ENCODE peak calls at places on chromosome 15, in ten cellular contexts. X is thyroid gland, O is ovary, S is tibial nerve, Y is sigmoid colon, L is suprapubic skin, H is stomach, U is uterus, E is IMR-90, K is heart left ventricle. Z is an unnamed sample.

GRCh38 chr15:60720493-60721231 is 241.7 kb upstream of the ICE2 start:
- DNase-seq in K (no peak), L (no peak), S (no peak), H (no peak), Y (no peak), E (no peak), U (no peak), O (no peak), X (no peak), Z (no peak)

GRCh38 chr15:32898414-32898813 is 180.6 kb downstream of the GREM1 start:
- DNase-seq in H (no peak), X (no peak), Y (no peak), S (no peak), U (no peak), K (no peak), O (no peak), E (no peak), L (no peak), Z (no peak)

GRCh38 chr15:93319121-93319814 is 230.3 kb upstream of the RGMA start:
- DNase-seq in Y (no peak), K (no peak), E (no peak), S (no peak), L (no peak), H (no peak), O (no peak), U (no peak), X (no peak), Z (no peak)

GRCh38 chr15:68328485-68328884 is 50.9 kb downstream of the FEM1B start:
- DNase-seq in X (no peak), K (no peak), Y (no peak), L (no peak), H (no peak), S (no peak), O (no peak), U (no peak), E (no peak), Z (no peak)

GRCh38 chr15:100930306-100930848 is 11.2 kb downstream of the LRRK1 start:
- DNase-seq in K (no peak), O (no peak), L (no peak), Y (no peak), S (no peak), E (no peak), X (no peak), H (no peak), U (no peak), Z (no peak)

GRCh38 chr15:85331666-85332261 is 48.6 kb upstream of the AKAP13 start:
- DNase-seq in X (no peak), H (no peak), L (no peak), S (no peak), E (no peak), Y (no peak), U (no peak), K (no peak), O (no peak), Z (no peak)

GRCh38 chr15:69557340-69558137 is 104.9 kb downstream of the RPLP1 start:
- DNase-seq in O (no peak), H (peak; percentile 37), E (peak; percentile 94), Y (no peak), L (no peak), K (no peak), S (no peak), U (no peak), X (peak; percentile 37), Z (no peak)

GRCh38 chr15:53910236-53910849 is 67.9 kb upstream of the UNC13C start:
- DNase-seq in H (peak; percentile 66), K (no peak), X (peak; percentile 59), O (no peak), S (no peak), E (no peak), U (no peak), L (no peak), Y (no peak), Z (no peak)

GRCh38 chr15:95440712-95441111 is 889.8 kb upstream of the NR2F2 start:
- DNase-seq in H (no peak), Y (no peak), K (peak; percentile 45), U (no peak), L (no peak), S (no peak), X (peak; percentile 5), O (no peak), E (peak; percentile 8), Z (no peak)

GRCh38 chr15:27324871-27325270 is 353.9 kb downstream of the GABRG3 start:
- DNase-seq in S (no peak), H (no peak), Y (no peak), L (no peak), K (no peak), E (no peak), X (peak; percentile 44), O (no peak), U (no peak), Z (no peak)

GRCh38 chr15:68197170-68197492 is 8.0 kb downstream of the CALML4 start:
- DNase-seq in L (no peak), X (no peak), S (no peak), Y (no peak), H (no peak), U (no peak), K (no peak), E (no peak), O (no peak), Z (no peak)

GRCh38 chr15:78282324-78282723 is 17.1 kb downstream of the SKIC8 start:
- DNase-seq in S (no peak), E (peak; percentile 80), K (no peak), H (no peak), O (no peak), L (no peak), Y (no peak), X (no peak), U (no peak), Z (no peak)

GRCh38 chr15:41892621-41893421 is 1.0 kb downstream of the SPTBN5 start:
- DNase-seq in S (no peak), E (no peak), X (peak; percentile 99), H (peak; percentile 92), U (no peak), Y (no peak), L (peak; percentile 66), O (no peak), K (no peak), Z (peak; percentile 56)

GRCh38 chr15:65869127-65869953 is at the start of gene RAB11A:
- DNase-seq in L (peak; percentile 97), K (peak; percentile 98), E (peak; percentile 96), H (peak; percentile 96), U (peak; percentile 95), O (peak; percentile 96), Y (peak; percentile 98), X (peak; percentile 95), S (peak; percentile 86), Z (peak; percentile 98)

DNA sequence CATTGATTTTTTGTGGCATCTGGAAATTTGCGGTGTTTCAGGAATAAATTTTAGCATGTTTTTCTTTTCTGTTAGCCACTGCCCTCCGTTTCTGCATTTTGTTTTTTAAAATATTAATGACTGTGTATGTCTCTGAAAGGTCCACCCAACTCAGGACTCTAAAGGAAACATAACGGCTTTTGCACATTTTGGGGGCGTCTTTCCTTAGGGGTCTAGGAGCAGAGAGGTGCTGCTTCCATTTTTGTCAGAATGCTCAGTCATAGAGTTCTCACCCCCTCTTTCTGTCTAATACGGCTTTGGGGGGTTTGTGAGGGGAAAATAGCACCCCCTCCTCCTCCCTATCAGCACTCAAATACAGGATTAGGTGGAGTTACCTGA is 219.4 kb downstream of the MEIS2 start:
- DNase-seq in O (no peak), H (no peak), S (no peak), U (no peak), X (no peak), Y (no peak), E (no peak), L (no peak), K (no peak), Z (no peak)
- TF ChIP-seq CTCF in O (no peak), H (no peak), S (no peak), U (no peak), X (no peak), Y (no peak), E (no peak), L (no peak), K (no peak), Z (no peak)

GRCh38 chr15:79901958-79902357 is 5.1 kb upstream of the MTHFS start:
- DNase-seq in H (no peak), Y (no peak), O (no peak), X (no peak), K (no peak), E (no peak), L (no peak), S (no peak), U (no peak), Z (no peak)
- TF ChIP-seq POLR2A in H (no peak), Y (no peak), O (no peak), X (no peak), K (no peak), E (no peak), L (no peak), S (no peak), U (no peak), Z (no peak)

DNA sequence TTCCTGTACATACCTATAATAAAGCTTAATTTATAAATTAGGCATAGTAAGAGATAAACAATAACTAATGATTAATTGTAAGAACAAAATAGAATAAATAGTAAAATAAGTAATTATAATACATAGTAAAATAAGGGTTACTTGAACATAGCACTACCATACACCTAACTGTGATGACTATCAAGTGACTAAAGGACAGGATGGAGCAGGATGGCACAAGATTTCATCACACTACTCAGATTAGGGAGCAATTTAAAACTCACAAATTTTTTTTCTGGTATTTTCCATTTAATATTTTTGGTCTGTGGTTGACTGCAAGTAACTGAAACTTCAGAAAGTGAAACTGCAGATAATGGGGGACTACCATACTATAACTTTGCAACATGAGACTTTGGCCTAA is 14.8 kb downstream of the RFX7 start:
- DNase-seq in U (no peak), X (no peak), E (no peak), Y (no peak), O (no peak), S (no peak), L (no peak), K (no peak), H (no peak), Z (no peak)
- H3K9me3 ChIP-seq in U (no peaks in the 10 kb centered on the region), X (no peaks in the 10 kb centered on the region), E (peaks cover 16% of the 10 kb centered on the region), Y (peaks cover 2% of the 10 kb centered on the region), O (peaks cover 7% of the 10 kb centered on the region), S (no peaks in the 10 kb centered on the region), L (peaks cover 5% of the 10 kb centered on the region), K (peaks cover 25% of the 10 kb centered on the region), H (peaks cover 15% of the 10 kb centered on the region), Z (no peaks in the 10 kb centered on the region)

GRCh38 chr15:99098426-99098825 is 6.5 kb upstream of the SYNM start:
- DNase-seq in E (no peak), L (no peak), U (no peak), X (no peak), Y (no peak), K (no peak), O (no peak), S (no peak), H (no peak), Z (no peak)
- TF ChIP-seq CTCF in E (no peak), L (no peak), U (no peak), X (no peak), Y (no peak), K (no peak), O (no peak), S (no peak), H (no peak), Z (no peak)